ENCODE peak calls at places on chromosomes 6 and 20, in seven cellular contexts. S is body of pancreas, H is IMR-90, C is A549, K is right lobe of liver, T is HCT116, M is K562. J is an unnamed sample.
A peak's percentile ranks its signal among the peaks of the same experiment; 100 is the strongest.

GRCh38 chr6:145887969-145888368 is 73.4 kb upstream of the FBXO30 start:
- ATAC-seq in H (no peak), T (no peak), C (no peak), S (no peak), K (no peak), M (peak; percentile 59), J (peak; percentile 65)

GRCh38 chr20:29296256-29297230 is 1960.9 kb upstream of the DEFB115 start:
- ATAC-seq in T (no peak), M (no peak), S (no peak), C (no peak), K (no peak), H (no peak), J (no peak)

GRCh38 chr6:131443514-131443913 is 129.5 kb upstream of the ARG1 start:
- ATAC-seq in H (no peak), S (no peak), K (no peak), T (no peak), C (no peak), M (no peak), J (no peak)

GRCh38 chr6:119890470-119890869 is 540.9 kb upstream of the MAN1A1 start:
- ATAC-seq in C (no peak), M (no peak), T (no peak), S (no peak), K (no peak), H (no peak), J (no peak)

GRCh38 chr20:63380346-63380870 is 19.3 kb upstream of the CHRNA4 start:
- ATAC-seq in S (no peak), M (no peak), C (no peak), H (no peak), T (no peak), K (no peak), J (no peak)

GRCh38 chr20:10063482-10063881 is 28.7 kb downstream of the ANKEF1 start:
- ATAC-seq in C (no peak), T (no peak), M (no peak), S (no peak), K (no peak), H (no peak), J (no peak)

GRCh38 chr6:90413867-90414266 is 117.2 kb upstream of the BACH2 start:
- ATAC-seq in H (peak; percentile 42), T (no peak), C (no peak), M (peak; percentile 52), S (no peak), K (peak; percentile 47), J (no peak)

GRCh38 chr6:27092316-27092692 is 155.2 kb upstream of the PRSS16 start:
- ATAC-seq in M (no peak), C (no peak), H (no peak), T (peak; percentile 10), K (no peak), S (no peak), J (no peak)

GRCh38 chr6:1082040-1082935 is 229.6 kb upstream of the FOXQ1 start:
- ATAC-seq in S (peak; percentile 39), C (no peak), T (no peak), K (no peak), H (peak; percentile 54), M (no peak), J (no peak)

GRCh38 chr6:130577178-130577919 is 211.5 kb downstream of the TMEM200A start:
- ATAC-seq in K (no peak), M (no peak), T (no peak), H (no peak), C (no peak), S (no peak), J (no peak)

GRCh38 chr20:48098099-48098498 is 312.8 kb upstream of the SULF2 start:
- ATAC-seq in T (peak; percentile 90), S (no peak), H (no peak), M (peak; percentile 87), K (no peak), C (peak; percentile 65), J (no peak)

GRCh38 chr20:64179805-64180204 is 15.6 kb downstream of the MYT1 start:
- ATAC-seq in C (no peak), T (no peak), H (no peak), K (no peak), M (no peak), S (no peak), J (no peak)

GRCh38 chr6:128410584-128410983 is 109.8 kb downstream of the PTPRK start:
- ATAC-seq in C (no peak), H (no peak), S (no peak), M (no peak), T (no peak), K (no peak), J (no peak)

GRCh38 chr6:101517632-101518031 is 124.1 kb downstream of the GRIK2 start:
- ATAC-seq in S (no peak), T (no peak), K (no peak), C (no peak), H (no peak), M (no peak), J (no peak)

GRCh38 chr6:46254946-46255345 is 84.2 kb upstream of the ENPP5 start:
- ATAC-seq in C (no peak), M (no peak), T (no peak), H (no peak), S (no peak), K (no peak), J (no peak)

GRCh38 chr6:113672691-113673149 is 184.4 kb upstream of the MARCKS start:
- ATAC-seq in S (peak; percentile 38), M (no peak), K (peak; percentile 63), C (no peak), T (no peak), H (peak; percentile 76), J (peak; percentile 43)

GRCh38 chr6:4030672-4031071 is 48.3 kb downstream of the FAM217A start:
- ATAC-seq in S (no peak), K (no peak), C (no peak), M (no peak), T (no peak), H (no peak), J (no peak)

GRCh38 chr6:41477572-41477971 is 68.6 kb upstream of the FOXP4 start:
- ATAC-seq in M (no peak), S (no peak), K (no peak), H (no peak), C (no peak), T (peak; percentile 55), J (no peak)

GRCh38 chr6:53216301-53216700 is 67.7 kb upstream of the GCM1 start:
- ATAC-seq in K (no peak), S (no peak), T (no peak), H (no peak), C (no peak), M (no peak), J (no peak)

GRCh38 chr20:64102647-64103354 is 4.6 kb downstream of the NPBWR2 start:
- ATAC-seq in K (no peak), S (peak; percentile 17), C (no peak), M (peak; percentile 25), T (peak; percentile 67), H (no peak), J (no peak)

GRCh38 chr6:118665011-118665410 is 13.6 kb upstream of the CEP85L start:
- ATAC-seq in T (no peak), S (no peak), K (no peak), C (no peak), M (no peak), H (no peak), J (no peak)

DNA sequence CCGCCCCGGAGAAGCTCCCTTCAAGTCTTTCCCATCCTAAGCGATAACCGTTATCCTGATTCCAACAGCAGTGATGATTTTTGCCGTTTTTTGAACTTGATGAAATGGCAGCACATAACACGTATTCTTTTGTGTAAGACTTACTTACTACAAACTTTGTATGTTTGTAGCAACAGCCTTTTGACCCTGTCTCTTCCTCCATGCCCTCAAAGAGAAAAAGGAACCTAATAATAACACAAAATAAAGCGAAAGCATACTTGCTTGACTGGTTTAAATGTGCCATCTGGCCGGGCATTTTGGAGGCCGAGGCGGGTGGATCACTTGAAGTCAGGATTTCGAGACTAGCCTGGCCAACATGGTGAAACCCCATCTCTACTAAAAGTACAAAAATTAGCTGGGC is 26.4 kb upstream of the SLC9A8 start:
- ATAC-seq in H (no peak), T (no peak), S (no peak), C (no peak), M (no peak), K (no peak), J (no peak)
- H3K27ac ChIP-seq in H (no peak overlapping the region), T (no peak overlapping the region), S (no peak overlapping the region), C (peak overlapping the region; percentile 84), M (peak overlapping the region; percentile 80), K (no peak overlapping the region), J (no peak overlapping the region)

GRCh38 chr6:122666418-122666817 is 56.2 kb downstream of the PKIB start:
- ATAC-seq in S (no peak), H (no peak), C (no peak), M (no peak), T (no peak), K (no peak), J (no peak)

GRCh38 chr6:122669868-122670267 is 59.7 kb downstream of the PKIB start:
- ATAC-seq in K (no peak), M (no peak), H (no peak), S (no peak), T (no peak), C (no peak), J (no peak)

GRCh38 chr6:122673345-122673961 is 63.2 kb downstream of the PKIB start:
- ATAC-seq in C (no peak), S (no peak), K (no peak), T (no peak), H (no peak), M (no peak), J (no peak)

GRCh38 chr6:122669418-122669817 is 59.2 kb downstream of the PKIB start:
- ATAC-seq in S (no peak), C (no peak), M (no peak), H (no peak), T (no peak), K (no peak), J (no peak)

GRCh38 chr6:122671246-122671645 is 61.0 kb downstream of the PKIB start:
- ATAC-seq in M (no peak), T (no peak), S (no peak), K (no peak), H (no peak), C (no peak), J (no peak)
- TF ChIP-seq POLR2A in M (no peak), T (no peak), S (no peak), K (no peak), H (no peak), C (no peak), J (no peak)

GRCh38 chr20:59636791-59637370 is 32.5 kb downstream of the PHACTR3 start:
- ATAC-seq in C (no peak), K (no peak), H (no peak), M (no peak), S (no peak), T (no peak), J (no peak)
- H3K27ac ChIP-seq in C (no peak overlapping the region), K (no peak overlapping the region), H (no peak overlapping the region), M (no peak overlapping the region), S (no peak overlapping the region), T (no peak overlapping the region), J (no peak overlapping the region)

GRCh38 chr6:18126116-18126515 is 3.6 kb upstream of the NHLRC1 start:
- ATAC-seq in C (no peak), M (peak; percentile 72), T (no peak), K (no peak), S (no peak), H (no peak), J (no peak)

GRCh38 chr6:18119236-18119635 is 3.2 kb downstream of the NHLRC1 start:
- ATAC-seq in C (no peak), M (no peak), S (no peak), T (no peak), K (no peak), H (no peak), J (no peak)

GRCh38 chr6:18121580-18122127 is 823 bp downstream of the NHLRC1 start:
- ATAC-seq in M (peak; percentile 69), K (no peak), H (no peak), C (no peak), S (no peak), T (no peak), J (no peak)

GRCh38 chr6:18118330-18118729 is 4.1 kb downstream of the NHLRC1 start:
- ATAC-seq in K (peak; percentile 71), C (no peak), H (no peak), M (no peak), T (no peak), S (peak; percentile 52), J (no peak)

GRCh38 chr6:18122128-18123093 is at the start of gene NHLRC1:
- ATAC-seq in M (peak; percentile 16), C (peak; percentile 98), K (peak; percentile 98), T (peak; percentile 60), H (peak; percentile 100), S (peak; percentile 99), J (peak; percentile 98)
- TF ChIP-seq POLR2A in M (no peak), C (peak; percentile 64), K (peak; percentile 60), T (no peak), H (no peak), S (peak; percentile 31), J (peak; percentile 51)